ENCODE peak calls at places on chromosomes 2 and 18, in six cellular contexts. N is H1, B is neuronal stem cell, E is IMR-90, U is mesenchymal stem cell, K is trophoblast cell. X is an unnamed sample.

GRCh38 chr2:11022064-11022463 is 110.3 kb downstream of the KCNF1 start:
- DNase-seq in N (no peak), B (no peak), E (no peak), U (no peak), K (no peak), X (no peak)

GRCh38 chr2:216243026-216243425 is 129.3 kb downstream of the MARCHF4 start:
- DNase-seq in N (no peak), B (no peak), E (no peak), U (no peak), K (no peak), X (no peak)

GRCh38 chr2:151632993-151633592 is 101.2 kb downstream of the NEB start:
- DNase-seq in N (no peak), B (no peak), E (peak), U (peak), K (peak), X (no peak)

GRCh38 chr2:10240161-10240681 is 62.5 kb upstream of the HPCAL1 start:
- DNase-seq in N (no peak), B (no peak), E (no peak), U (no peak), K (no peak), X (no peak)

GRCh38 chr2:71143782-71144181 is 13.3 kb downstream of the MPHOSPH10 start:
- DNase-seq in N (no peak), B (no peak), E (no peak), U (no peak), K (no peak), X (no peak)

GRCh38 chr2:11863103-11863502 is 116.7 kb downstream of the LPIN1 start:
- DNase-seq in N (no peak), B (no peak), E (no peak), U (no peak), K (no peak), X (no peak)

GRCh38 chr2:190911813-190912212 is 31.2 kb downstream of the GLS start:
- DNase-seq in N (no peak), B (no peak), E (peak), U (peak), K (no peak), X (no peak)

GRCh38 chr18:32802606-32803451 is 30.0 kb upstream of the KLHL14 start:
- DNase-seq in N (no peak), B (no peak), E (no peak), U (no peak), K (no peak), X (no peak)

GRCh38 chr2:175743020-175743419 is 259.0 kb downstream of the LNPK start:
- DNase-seq in N (no peak), B (no peak), E (no peak), U (no peak), K (no peak), X (no peak)

GRCh38 chr2:67516899-67517530 is 119.9 kb downstream of the ETAA1 start:
- DNase-seq in N (no peak), B (no peak), E (peak), U (peak), K (no peak), X (no peak)

GRCh38 chr2:109295070-109295780 is 166.2 kb downstream of the SH3RF3 start:
- DNase-seq in N (no peak), B (no peak), E (no peak), U (no peak), K (no peak), X (no peak)

GRCh38 chr18:76162886-76163285 is 332.2 kb downstream of the ZNF516 start:
- DNase-seq in N (no peak), B (no peak), E (no peak), U (no peak), K (no peak), X (no peak)

GRCh38 chr2:134657650-134658250 is 61.0 kb downstream of the TMEM163 start:
- DNase-seq in N (no peak), B (no peak), E (no peak), U (no peak), K (peak), X (peak)

GRCh38 chr2:132547089-132547687 is 122.8 kb downstream of the LYPD1 start:
- DNase-seq in N (peak), B (peak), E (peak), U (peak), K (peak), X (peak)

GRCh38 chr18:41579185-41579584 is 375.8 kb upstream of the PIK3C3 start:
- DNase-seq in N (no peak), B (no peak), E (no peak), U (no peak), K (no peak), X (no peak)

GRCh38 chr18:77220726-77221125 is 28.9 kb upstream of the GALR1 start:
- DNase-seq in N (no peak), B (no peak), E (no peak), U (no peak), K (no peak), X (no peak)

GRCh38 chr2:130834923-130835765 is 1.6 kb upstream of the ARHGEF4 start:
- DNase-seq in N (no peak), B (no peak), E (no peak), U (no peak), K (no peak), X (no peak)

GRCh38 chr2:173076557-173077345 is 1.1 kb downstream of the MAP3K20 start:
- DNase-seq in N (no peak), B (peak), E (peak), U (peak), K (peak), X (no peak)

GRCh38 chr18:35507623-35508022 is 9.9 kb upstream of the INO80C start:
- DNase-seq in N (no peak), B (no peak), E (no peak), U (no peak), K (peak), X (no peak)

GRCh38 chr2:237359894-237360780 is 53.8 kb downstream of the COL6A3 start:
- DNase-seq in N (no peak), B (no peak), E (no peak), U (no peak), K (no peak), X (no peak)

GRCh38 chr2:16136461-16137035 is 196.2 kb downstream of the MYCN start:
- DNase-seq in N (no peak), B (no peak), E (no peak), U (no peak), K (no peak), X (no peak)

GRCh38 chr18:79495591-79496071 is 99.9 kb downstream of the NFATC1 start:
- DNase-seq in N (no peak), B (no peak), E (no peak), U (no peak), K (no peak), X (no peak)

GRCh38 chr2:122179492-122180070 is 424.1 kb downstream of the TSN start:
- DNase-seq in N (no peak), B (no peak), E (no peak), U (no peak), K (no peak), X (no peak)

GRCh38 chr2:210195066-210195852 is 24.1 kb upstream of the KANSL1L start:
- DNase-seq in N (no peak), B (no peak), E (peak), U (peak), K (peak), X (no peak)

GRCh38 chr18:59690216-59691045 is 6.8 kb downstream of the CCBE1 start:
- DNase-seq in N (peak), B (no peak), E (no peak), U (no peak), K (no peak), X (peak)

GRCh38 chr2:47569658-47570398 is 166.9 kb downstream of the MSH2 start:
- DNase-seq in N (no peak), B (peak), E (peak), U (peak), K (peak), X (no peak)

GRCh38 chr18:32707153-32707552 is 65.7 kb downstream of the KLHL14 start:
- DNase-seq in N (no peak), B (no peak), E (no peak), U (no peak), K (no peak), X (no peak)

GRCh38 chr2:109399061-109399460 is 214.7 kb downstream of the SEPTIN10 start:
- DNase-seq in N (no peak), B (no peak), E (peak), U (no peak), K (no peak), X (no peak)

GRCh38 chr2:187842978-187843847 is 289.0 kb upstream of the TFPI start:
- DNase-seq in N (no peak), B (peak), E (peak), U (peak), K (peak), X (no peak)

GRCh38 chr2:201413552-201413951 is 37.7 kb downstream of the TRAK2 start:
- DNase-seq in N (no peak), B (no peak), E (no peak), U (no peak), K (no peak), X (no peak)

GRCh38 chr18:30093376-30093775 is 949.2 kb downstream of the DSC3 start:
- DNase-seq in N (no peak), B (no peak), E (peak), U (no peak), K (no peak), X (no peak)

GRCh38 chr2:210673117-210673516 is 116.7 kb downstream of the CPS1 start:
- DNase-seq in N (no peak), B (no peak), E (no peak), U (no peak), K (no peak), X (no peak)

GRCh38 chr2:25824718-25825117 is 53.6 kb downstream of the ASXL2 start:
- DNase-seq in N (no peak), B (no peak), E (no peak), U (no peak), K (no peak), X (no peak)

GRCh38 chr2:24734741-24735140 is 58.5 kb downstream of the PTRHD1 start:
- DNase-seq in N (no peak), B (no peak), E (no peak), U (no peak), K (no peak), X (no peak)

GRCh38 chr18:39062426-39062825 is 1496.8 kb upstream of the CELF4 start:
- DNase-seq in N (no peak), B (no peak), E (no peak), U (no peak), K (no peak), X (no peak)

GRCh38 chr18:39058386-39059000 is 1492.9 kb upstream of the CELF4 start:
- DNase-seq in N (no peak), B (no peak), E (no peak), U (no peak), K (no peak), X (no peak)

GRCh38 chr18:39053569-39053968 is 1488.0 kb upstream of the CELF4 start:
- DNase-seq in N (no peak), B (no peak), E (no peak), U (no peak), K (no peak), X (no peak)

GRCh38 chr18:39057423-39058057 is 1491.9 kb upstream of the CELF4 start:
- DNase-seq in N (no peak), B (no peak), E (peak), U (no peak), K (no peak), X (no peak)
- H3K14ac ChIP-seq in N (no peak), B (no peak), E (no peak), U (no peak), K (no peak), X (no peak)

DNA sequence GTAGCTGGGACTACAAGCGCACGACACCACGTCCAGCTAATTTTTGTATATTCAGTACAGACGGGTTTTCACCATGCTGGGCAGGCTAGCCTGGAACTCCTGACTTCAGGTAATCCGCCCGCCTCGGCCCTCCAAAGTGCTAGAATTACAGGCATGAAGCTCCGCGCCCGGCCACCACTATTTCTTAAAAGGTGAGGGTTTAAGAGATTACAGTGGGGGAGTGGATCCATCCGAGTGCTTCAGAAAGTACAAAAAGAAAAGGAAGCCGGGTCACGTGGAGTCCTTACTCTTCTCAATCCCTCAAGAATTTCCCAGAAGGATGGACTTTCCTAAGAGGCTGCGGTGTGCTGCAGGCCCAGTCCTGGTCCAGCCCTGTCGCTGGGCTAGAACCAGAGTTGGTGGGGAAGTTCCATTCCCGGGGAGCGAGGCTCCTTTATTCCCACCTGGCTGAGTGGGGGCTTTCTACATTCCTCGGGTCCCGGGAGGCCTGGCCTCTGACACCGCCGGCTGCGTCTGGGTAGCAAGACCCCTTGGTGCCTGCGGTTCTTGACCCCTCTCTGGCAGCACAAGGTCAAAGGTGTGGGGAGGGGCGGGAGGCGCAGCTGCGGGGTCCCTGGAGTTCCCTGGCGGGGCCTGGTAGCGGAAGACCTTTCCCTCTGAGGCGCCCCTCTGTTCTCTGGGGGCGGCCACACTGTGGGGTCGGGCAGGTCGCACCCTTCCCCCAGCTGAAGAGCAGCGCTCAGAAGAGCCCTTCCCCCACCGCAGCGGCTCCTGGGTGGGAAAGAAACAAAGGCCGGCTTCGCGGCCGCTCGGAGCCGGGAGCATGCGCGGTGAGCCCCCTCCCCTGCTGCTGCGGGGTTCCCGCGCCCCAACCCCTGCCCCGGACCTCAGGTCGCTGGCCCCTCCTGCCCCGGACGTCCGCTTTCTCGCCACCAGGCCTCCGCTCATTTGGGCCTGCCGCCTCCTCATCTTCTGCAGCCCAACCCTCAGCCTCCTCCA is 146.5 kb downstream of the ANKRD44 start:
- DNase-seq in N (peak), B (peak), E (no peak), U (no peak), K (no peak), X (peak)
- H3K18ac ChIP-seq in N (peak), B (peak), E (no peak), U (peak), K (no peak), X (peak)

GRCh38 chr2:144140896-144141295 is 379.0 kb downstream of the ZEB2 start:
- DNase-seq in N (no peak), B (no peak), E (peak), U (no peak), K (no peak), X (no peak)
- H3K14ac ChIP-seq in N (no peak), B (no peak), E (no peak), U (no peak), K (no peak), X (no peak)

DNA sequence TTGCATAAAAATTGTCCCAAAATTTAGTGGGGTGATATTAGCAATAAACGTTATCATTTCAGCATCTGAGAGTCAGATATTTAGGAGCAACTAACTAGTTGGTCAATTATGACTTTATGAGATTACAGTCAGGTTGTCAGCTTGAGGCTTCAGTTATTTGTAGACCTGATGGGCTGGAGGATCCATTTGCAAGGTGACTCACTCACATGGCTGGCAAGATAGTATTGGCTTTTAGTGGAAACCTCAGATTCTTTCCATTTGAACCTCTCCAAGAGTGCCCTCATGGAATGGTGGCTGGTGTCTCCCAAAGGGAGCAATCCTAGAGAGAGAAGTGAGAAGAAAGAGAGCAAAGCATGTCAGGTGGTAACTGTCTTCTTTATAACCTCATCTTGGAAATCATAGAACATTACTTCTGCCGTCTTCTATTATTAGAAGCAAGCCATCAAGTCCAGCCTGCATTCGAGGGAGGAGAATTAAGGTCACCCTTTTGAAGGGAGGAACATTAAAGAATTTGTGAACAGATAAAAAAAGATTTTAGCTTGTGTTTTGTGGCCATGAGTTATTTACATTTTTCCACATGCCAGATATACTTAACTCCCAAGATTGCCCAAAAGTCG is 92.5 kb downstream of the HAUS1 start:
- DNase-seq in N (no peak), B (no peak), E (peak), U (peak), K (peak), X (no peak)
- H3K18ac ChIP-seq in N (no peak), B (no peak), E (no peak), U (no peak), K (no peak), X (no peak)

DNA sequence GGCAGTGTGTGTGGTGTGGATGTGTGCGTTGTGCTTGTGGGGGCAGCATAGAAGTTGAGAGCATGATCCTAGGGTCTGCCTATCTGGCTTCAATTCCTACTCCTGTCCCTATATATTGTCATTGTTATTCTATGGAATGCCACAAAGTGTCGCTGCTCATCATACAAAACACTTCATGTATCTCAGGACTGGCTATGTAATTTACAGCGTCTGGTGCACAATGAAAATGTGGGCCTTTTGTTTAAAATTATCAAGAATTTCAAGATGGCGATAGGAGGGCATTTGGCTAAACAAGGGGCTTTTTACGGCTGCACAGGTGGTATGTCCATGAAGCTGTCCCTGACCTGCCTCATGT is 3.4 kb downstream of the SERPINB2 start:
- DNase-seq in N (no peak), B (no peak), E (peak), U (peak), K (peak), X (no peak)
- H3K14ac ChIP-seq in N (no peak), B (no peak), E (no peak), U (no peak), K (no peak), X (no peak)

DNA sequence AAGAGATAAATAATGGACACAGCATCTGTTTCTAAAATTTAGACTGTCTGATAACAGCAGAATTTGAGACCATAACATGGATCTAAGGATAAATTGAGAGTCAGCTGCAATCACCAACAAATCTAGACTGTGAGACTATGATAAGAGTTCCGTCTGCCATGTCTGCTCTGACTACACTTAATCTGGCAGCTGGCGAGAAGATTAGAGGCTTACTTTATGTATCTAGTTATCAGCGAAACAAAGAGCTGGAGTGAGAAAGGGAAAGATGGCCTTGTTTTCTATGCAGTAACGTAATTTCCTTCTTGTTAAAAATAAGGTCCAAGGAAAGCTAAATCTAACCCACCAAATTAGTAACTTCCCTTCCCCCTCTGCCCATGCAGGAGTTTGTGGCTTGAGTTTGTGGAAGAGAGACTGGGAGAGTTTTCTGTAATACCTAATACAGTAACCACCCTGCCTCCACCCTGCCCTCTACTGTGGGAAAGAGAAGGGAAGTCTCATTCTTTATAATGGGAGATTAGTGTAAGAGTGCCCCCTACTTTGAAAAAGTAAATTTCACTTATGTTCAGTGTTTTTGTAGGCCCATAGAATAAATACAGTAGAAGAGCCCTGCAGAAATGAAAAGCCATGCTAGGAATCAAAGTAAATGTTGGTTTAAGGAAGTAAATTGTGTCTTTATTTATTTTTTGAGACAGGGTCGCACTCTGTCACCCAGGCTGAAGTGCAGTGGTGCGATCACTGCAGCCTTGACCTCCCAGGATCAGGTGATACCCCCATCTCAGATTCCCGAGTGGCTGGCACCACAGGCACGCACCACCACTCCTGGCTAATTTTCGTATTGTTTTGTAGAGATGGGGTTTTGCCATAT is 27.5 kb downstream of the EML4 start:
- DNase-seq in N (peak), B (no peak), E (peak), U (peak), K (peak), X (peak)
- H3K18ac ChIP-seq in N (no peak), B (no peak), E (peak), U (no peak), K (no peak), X (no peak)

GRCh38 chr18:51463483-51464136 is 266.1 kb upstream of the MEX3C start:
- DNase-seq in N (no peak), B (no peak), E (no peak), U (no peak), K (no peak), X (no peak)
- H3K14ac ChIP-seq in N (no peak), B (no peak), E (no peak), U (no peak), K (no peak), X (no peak)

GRCh38 chr2:128323501-128323931 is 4.8 kb upstream of the HS6ST1 start:
- DNase-seq in N (no peak), B (no peak), E (no peak), U (no peak), K (no peak), X (no peak)
- H3K18ac ChIP-seq in N (no peak), B (peak), E (no peak), U (no peak), K (no peak), X (no peak)